ENCODE peak calls at places on chromosomes 6 and 20, in seven cellular contexts. One of them, this sample, is unnamed.

GRCh38 chr6:106972500-106972899 is 2.0 kb downstream of the CD24 start:
- DNase-seq in dorsolateral prefrontal cortex: no peak
- DNase-seq in AG04450: no peak
- DNase-seq in omental fat pad: no peak
- DNase-seq in WTC11: no peak
- DNase-seq in cardiac muscle cell: no peak
- DNase-seq in right atrium auricular region: no peak
- DNase-seq in this sample: no peak

GRCh38 chr20:48932375-48932941 is 10.9 kb downstream of the ARFGEF2 start:
- DNase-seq in AG04450: no peak
- DNase-seq in WTC11: no peak
- DNase-seq in cardiac muscle cell: no peak
- DNase-seq in dorsolateral prefrontal cortex: no peak
- DNase-seq in right atrium auricular region: no peak
- DNase-seq in omental fat pad: no peak
- DNase-seq in this sample: no peak

GRCh38 chr20:46826343-46826984 is 68.2 kb upstream of the EYA2 start:
- DNase-seq in right atrium auricular region: no peak
- DNase-seq in cardiac muscle cell: no peak
- DNase-seq in dorsolateral prefrontal cortex: no peak
- DNase-seq in omental fat pad: no peak
- DNase-seq in AG04450: no peak
- DNase-seq in WTC11: no peak
- DNase-seq in this sample: no peak

GRCh38 chr6:31158863-31159855 is 770 bp downstream of the TCF19 start:
- DNase-seq in cardiac muscle cell: peak
- DNase-seq in AG04450: no peak
- DNase-seq in right atrium auricular region: no peak
- DNase-seq in dorsolateral prefrontal cortex: no peak
- DNase-seq in omental fat pad: no peak
- DNase-seq in WTC11: peak
- DNase-seq in this sample: no peak

GRCh38 chr20:59603727-59604608 is at the start of gene PHACTR3:
- DNase-seq in WTC11: peak
- DNase-seq in cardiac muscle cell: no peak
- DNase-seq in AG04450: no peak
- DNase-seq in dorsolateral prefrontal cortex: peak
- DNase-seq in omental fat pad: no peak
- DNase-seq in right atrium auricular region: no peak
- DNase-seq in this sample: no peak

GRCh38 chr6:170344631-170345576 is 38.3 kb downstream of the FAM120B start:
- DNase-seq in AG04450: no peak
- DNase-seq in cardiac muscle cell: peak
- DNase-seq in dorsolateral prefrontal cortex: no peak
- DNase-seq in WTC11: no peak
- DNase-seq in right atrium auricular region: peak
- DNase-seq in omental fat pad: no peak
- DNase-seq in this sample: no peak

GRCh38 chr6:100160913-100161312 is 166.9 kb upstream of the MCHR2 start:
- DNase-seq in WTC11: peak
- DNase-seq in right atrium auricular region: no peak
- DNase-seq in cardiac muscle cell: no peak
- DNase-seq in dorsolateral prefrontal cortex: no peak
- DNase-seq in AG04450: no peak
- DNase-seq in omental fat pad: no peak
- DNase-seq in this sample: no peak

GRCh38 chr20:34534391-34535165 is 18.4 kb downstream of the DYNLRB1 start:
- DNase-seq in AG04450: no peak
- DNase-seq in dorsolateral prefrontal cortex: peak
- DNase-seq in WTC11: no peak
- DNase-seq in cardiac muscle cell: no peak
- DNase-seq in right atrium auricular region: no peak
- DNase-seq in omental fat pad: no peak
- DNase-seq in this sample: no peak

GRCh38 chr6:159809149-159809548 is 9.1 kb downstream of the PNLDC1 start:
- DNase-seq in dorsolateral prefrontal cortex: no peak
- DNase-seq in right atrium auricular region: peak
- DNase-seq in omental fat pad: no peak
- DNase-seq in WTC11: no peak
- DNase-seq in AG04450: no peak
- DNase-seq in cardiac muscle cell: no peak
- DNase-seq in this sample: no peak

GRCh38 chr6:166097914-166098522 is 69.6 kb downstream of the TBXT start:
- DNase-seq in omental fat pad: peak
- DNase-seq in dorsolateral prefrontal cortex: peak
- DNase-seq in cardiac muscle cell: peak
- DNase-seq in right atrium auricular region: peak
- DNase-seq in WTC11: peak
- DNase-seq in AG04450: peak
- DNase-seq in this sample: peak

GRCh38 chr6:166768761-166769160 is 141.7 kb upstream of the RPS6KA2 start:
- DNase-seq in cardiac muscle cell: no peak
- DNase-seq in WTC11: no peak
- DNase-seq in omental fat pad: no peak
- DNase-seq in right atrium auricular region: peak
- DNase-seq in AG04450: no peak
- DNase-seq in dorsolateral prefrontal cortex: no peak
- DNase-seq in this sample: no peak

GRCh38 chr6:168355716-168356522 is 36.3 kb upstream of the DACT2 start:
- DNase-seq in omental fat pad: no peak
- DNase-seq in dorsolateral prefrontal cortex: peak
- DNase-seq in AG04450: no peak
- DNase-seq in WTC11: peak
- DNase-seq in cardiac muscle cell: peak
- DNase-seq in right atrium auricular region: peak
- DNase-seq in this sample: peak

GRCh38 chr6:110542311-110543024 is 66.1 kb upstream of the SLC22A16 start:
- DNase-seq in omental fat pad: no peak
- DNase-seq in dorsolateral prefrontal cortex: peak
- DNase-seq in right atrium auricular region: no peak
- DNase-seq in WTC11: no peak
- DNase-seq in cardiac muscle cell: peak
- DNase-seq in AG04450: no peak
- DNase-seq in this sample: no peak

GRCh38 chr6:15560713-15561112 is 102.1 kb downstream of the DTNBP1 start:
- DNase-seq in WTC11: no peak
- DNase-seq in dorsolateral prefrontal cortex: no peak
- DNase-seq in right atrium auricular region: no peak
- DNase-seq in omental fat pad: no peak
- DNase-seq in cardiac muscle cell: no peak
- DNase-seq in AG04450: no peak
- DNase-seq in this sample: no peak

GRCh38 chr6:36110053-36110452 is 20.3 kb upstream of the MAPK13 start:
- DNase-seq in right atrium auricular region: no peak
- DNase-seq in dorsolateral prefrontal cortex: no peak
- DNase-seq in omental fat pad: no peak
- DNase-seq in cardiac muscle cell: no peak
- DNase-seq in AG04450: no peak
- DNase-seq in WTC11: no peak
- DNase-seq in this sample: no peak

GRCh38 chr6:52664991-52665686 is 5.8 kb upstream of the TMEM14A start:
- DNase-seq in cardiac muscle cell: no peak
- DNase-seq in dorsolateral prefrontal cortex: no peak
- DNase-seq in AG04450: no peak
- DNase-seq in omental fat pad: no peak
- DNase-seq in right atrium auricular region: no peak
- DNase-seq in WTC11: no peak
- DNase-seq in this sample: no peak

GRCh38 chr20:7772376-7772775 is 167.9 kb downstream of the HAO1 start:
- DNase-seq in dorsolateral prefrontal cortex: no peak
- DNase-seq in WTC11: no peak
- DNase-seq in omental fat pad: no peak
- DNase-seq in AG04450: peak
- DNase-seq in cardiac muscle cell: peak
- DNase-seq in right atrium auricular region: no peak
- DNase-seq in this sample: no peak

GRCh38 chr20:45484676-45485075 is 15.1 kb downstream of the WFDC2 start:
- DNase-seq in AG04450: no peak
- DNase-seq in omental fat pad: no peak
- DNase-seq in cardiac muscle cell: no peak
- DNase-seq in right atrium auricular region: no peak
- DNase-seq in dorsolateral prefrontal cortex: no peak
- DNase-seq in WTC11: peak
- DNase-seq in this sample: no peak

GRCh38 chr6:151330130-151330715 is 61.1 kb downstream of the ZBTB2 start:
- DNase-seq in WTC11: no peak
- DNase-seq in AG04450: peak
- DNase-seq in dorsolateral prefrontal cortex: no peak
- DNase-seq in omental fat pad: no peak
- DNase-seq in right atrium auricular region: no peak
- DNase-seq in cardiac muscle cell: peak
- DNase-seq in this sample: no peak

GRCh38 chr6:151325075-151326050 is 66.0 kb downstream of the ZBTB2 start:
- DNase-seq in AG04450: no peak
- DNase-seq in right atrium auricular region: peak
- DNase-seq in dorsolateral prefrontal cortex: no peak
- DNase-seq in WTC11: peak
- DNase-seq in omental fat pad: peak
- DNase-seq in cardiac muscle cell: peak
- DNase-seq in this sample: no peak

GRCh38 chr6:151324079-151324825 is 67.1 kb downstream of the ZBTB2 start:
- DNase-seq in dorsolateral prefrontal cortex: peak
- DNase-seq in AG04450: peak
- DNase-seq in right atrium auricular region: peak
- DNase-seq in WTC11: peak
- DNase-seq in omental fat pad: peak
- DNase-seq in cardiac muscle cell: peak
- DNase-seq in this sample: peak

GRCh38 chr6:151322570-151322969 is 68.8 kb downstream of the ZBTB2 start:
- DNase-seq in cardiac muscle cell: no peak
- DNase-seq in AG04450: no peak
- DNase-seq in omental fat pad: no peak
- DNase-seq in right atrium auricular region: no peak
- DNase-seq in WTC11: no peak
- DNase-seq in dorsolateral prefrontal cortex: no peak
- DNase-seq in this sample: no peak

DNA sequence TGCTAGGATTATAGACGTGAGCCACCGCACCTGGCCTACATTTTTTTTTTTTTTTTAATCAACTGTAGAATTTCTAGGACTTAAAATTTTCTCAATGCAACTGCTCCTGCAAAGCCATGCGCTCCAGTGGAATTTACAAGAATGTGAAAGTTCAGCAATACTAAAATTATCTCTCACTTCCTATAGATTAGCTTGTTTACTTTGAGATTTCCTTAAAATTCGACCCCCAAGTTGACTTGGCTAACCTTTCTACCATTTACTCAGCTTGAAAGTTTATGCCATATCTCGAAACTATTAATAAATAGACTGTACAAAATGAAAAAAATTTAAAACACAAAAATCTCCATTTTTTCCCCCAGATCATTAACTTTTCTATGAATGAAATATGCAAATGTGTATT is 64.3 kb downstream of the ZBTB2 start:
- DNase-seq in right atrium auricular region: no peak
- DNase-seq in dorsolateral prefrontal cortex: no peak
- DNase-seq in AG04450: no peak
- DNase-seq in WTC11: no peak
- DNase-seq in cardiac muscle cell: peak
- DNase-seq in omental fat pad: no peak
- DNase-seq in this sample: no peak
- TF ChIP-seq CTCF in right atrium auricular region: no peak
- TF ChIP-seq CTCF in dorsolateral prefrontal cortex: no peak
- TF ChIP-seq CTCF in AG04450: no peak
- TF ChIP-seq CTCF in WTC11: no peak
- TF ChIP-seq CTCF in cardiac muscle cell: no peak
- TF ChIP-seq CTCF in omental fat pad: no peak
- TF ChIP-seq CTCF in this sample: no peak

GRCh38 chr20:42985628-42986027 is 204.1 kb downstream of the PTPRT start:
- DNase-seq in right atrium auricular region: no peak
- DNase-seq in dorsolateral prefrontal cortex: no peak
- DNase-seq in cardiac muscle cell: no peak
- DNase-seq in WTC11: peak
- DNase-seq in AG04450: no peak
- DNase-seq in omental fat pad: no peak
- DNase-seq in this sample: no peak
- TF ChIP-seq CTCF in right atrium auricular region: no peak
- TF ChIP-seq CTCF in dorsolateral prefrontal cortex: no peak
- TF ChIP-seq CTCF in cardiac muscle cell: no peak
- TF ChIP-seq CTCF in WTC11: peak
- TF ChIP-seq CTCF in AG04450: no peak
- TF ChIP-seq CTCF in omental fat pad: no peak
- TF ChIP-seq CTCF in this sample: no peak

DNA sequence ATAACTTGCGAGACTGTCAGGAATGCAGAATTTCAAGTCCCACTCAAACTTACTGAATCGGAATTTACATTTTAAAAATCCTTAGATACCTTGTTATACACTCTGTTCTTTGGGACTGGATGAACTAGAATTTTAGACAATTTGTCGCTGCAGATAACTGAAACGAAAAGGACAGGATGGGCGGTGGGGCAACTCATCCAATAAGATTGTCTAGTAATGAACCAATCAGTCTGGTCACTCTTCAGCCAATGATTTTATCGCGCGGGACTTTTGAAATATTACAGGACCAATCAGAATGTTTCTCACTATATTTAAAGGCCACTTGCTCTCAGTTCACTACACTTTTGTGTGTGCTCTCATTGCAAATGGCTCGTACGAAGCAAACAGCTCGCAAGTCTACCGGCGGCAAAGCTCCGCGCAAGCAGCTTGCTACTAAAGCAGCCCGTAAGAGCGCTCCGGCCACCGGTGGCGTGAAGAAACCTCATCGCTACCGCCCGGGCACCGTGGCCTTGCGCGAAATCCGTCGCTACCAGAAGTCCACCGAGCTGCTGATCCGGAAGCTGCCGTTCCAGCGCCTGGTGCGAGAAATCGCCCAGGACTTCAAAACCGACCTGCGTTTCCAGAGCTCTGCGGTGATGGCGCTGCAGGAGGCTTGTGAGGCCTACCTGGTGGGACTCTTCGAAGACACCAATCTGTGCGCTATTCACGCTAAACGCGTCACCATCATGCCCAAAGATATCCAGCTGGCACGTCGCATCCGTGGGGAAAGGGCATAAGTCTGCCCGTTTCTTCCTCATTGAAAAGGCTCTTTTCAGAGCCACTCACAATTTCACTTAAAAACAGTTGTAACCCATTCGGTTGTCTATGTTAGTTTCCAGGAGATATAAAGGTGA is 41.9 kb upstream of the HFE start:
- DNase-seq in omental fat pad: peak
- DNase-seq in WTC11: peak
- DNase-seq in AG04450: peak
- DNase-seq in dorsolateral prefrontal cortex: peak
- DNase-seq in cardiac muscle cell: peak
- DNase-seq in right atrium auricular region: peak
- DNase-seq in this sample: peak
- TF ChIP-seq CTCF in omental fat pad: no peak
- TF ChIP-seq CTCF in WTC11: no peak
- TF ChIP-seq CTCF in AG04450: peak
- TF ChIP-seq CTCF in dorsolateral prefrontal cortex: no peak
- TF ChIP-seq CTCF in cardiac muscle cell: peak
- TF ChIP-seq CTCF in right atrium auricular region: no peak
- TF ChIP-seq CTCF in this sample: no peak

DNA sequence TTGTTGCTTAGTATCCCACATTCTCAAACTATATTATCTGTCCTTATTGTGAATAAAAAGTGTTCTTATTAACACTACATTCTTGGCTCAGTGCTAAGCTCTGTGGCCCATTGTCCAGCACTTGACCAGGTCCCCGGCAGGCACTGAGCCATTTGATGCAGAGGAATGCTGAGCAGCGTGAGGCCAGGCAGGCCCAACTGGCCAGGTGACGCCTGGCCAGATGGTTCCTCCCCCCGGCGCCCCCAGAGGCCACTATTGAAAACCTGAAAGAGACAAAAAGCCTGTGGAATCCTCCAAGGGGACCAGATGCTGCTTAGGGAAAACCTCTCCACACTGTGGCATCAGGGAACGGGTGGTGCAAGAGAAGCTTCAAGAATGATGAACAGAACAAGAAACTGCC is 597.5 kb upstream of the JAG1 start:
- DNase-seq in dorsolateral prefrontal cortex: no peak
- DNase-seq in cardiac muscle cell: no peak
- DNase-seq in WTC11: peak
- DNase-seq in AG04450: no peak
- DNase-seq in omental fat pad: no peak
- DNase-seq in right atrium auricular region: no peak
- DNase-seq in this sample: no peak
- TF ChIP-seq CTCF in dorsolateral prefrontal cortex: no peak
- TF ChIP-seq CTCF in cardiac muscle cell: no peak
- TF ChIP-seq CTCF in WTC11: peak
- TF ChIP-seq CTCF in AG04450: no peak
- TF ChIP-seq CTCF in omental fat pad: no peak
- TF ChIP-seq CTCF in right atrium auricular region: no peak
- TF ChIP-seq CTCF in this sample: no peak

This sample was measured in mesothelial cell of epicardium.